ENCODE peak calls at places on chromosomes 12 and 14, in seven cellular contexts. One of them, this sample, is unnamed.

GRCh38 chr12:118237908-118238307 is 102.0 kb downstream of the PEBP1 start:
- DNase-seq in activated CD4-positive, CD25-positive, alpha-beta regulatory T cell: no peak
- DNase-seq in cerebellum: no peak
- DNase-seq in GM03348: peak
- DNase-seq in Peyer's patch: no peak
- DNase-seq in HCEC 1CT: peak
- DNase-seq in T-helper 1 cell: no peak
- DNase-seq in this sample: peak

GRCh38 chr14:96737869-96738268 is 59.3 kb upstream of the VRK1 start:
- DNase-seq in activated CD4-positive, CD25-positive, alpha-beta regulatory T cell: no peak
- DNase-seq in cerebellum: no peak
- DNase-seq in GM03348: no peak
- DNase-seq in Peyer's patch: no peak
- DNase-seq in HCEC 1CT: no peak
- DNase-seq in T-helper 1 cell: no peak
- DNase-seq in this sample: no peak

GRCh38 chr12:123263196-123263817 is 8.3 kb downstream of the CDK2AP1 start:
- DNase-seq in activated CD4-positive, CD25-positive, alpha-beta regulatory T cell: no peak
- DNase-seq in cerebellum: no peak
- DNase-seq in GM03348: no peak
- DNase-seq in Peyer's patch: no peak
- DNase-seq in HCEC 1CT: no peak
- DNase-seq in T-helper 1 cell: no peak
- DNase-seq in this sample: no peak

GRCh38 chr12:48826209-48826855 is 8.0 kb downstream of the CACNB3 start:
- DNase-seq in activated CD4-positive, CD25-positive, alpha-beta regulatory T cell: no peak
- DNase-seq in cerebellum: no peak
- DNase-seq in GM03348: no peak
- DNase-seq in Peyer's patch: no peak
- DNase-seq in HCEC 1CT: no peak
- DNase-seq in T-helper 1 cell: no peak
- DNase-seq in this sample: no peak

GRCh38 chr14:106294324-106294723 is 767.9 kb downstream of the TMEM121 start:
- DNase-seq in activated CD4-positive, CD25-positive, alpha-beta regulatory T cell: no peak
- DNase-seq in cerebellum: no peak
- DNase-seq in GM03348: no peak
- DNase-seq in Peyer's patch: no peak
- DNase-seq in HCEC 1CT: no peak
- DNase-seq in T-helper 1 cell: no peak
- DNase-seq in this sample: no peak

GRCh38 chr12:75635606-75636444 is 124.4 kb upstream of the KRR1 start:
- DNase-seq in activated CD4-positive, CD25-positive, alpha-beta regulatory T cell: no peak
- DNase-seq in cerebellum: no peak
- DNase-seq in GM03348: peak
- DNase-seq in Peyer's patch: no peak
- DNase-seq in HCEC 1CT: peak
- DNase-seq in T-helper 1 cell: no peak
- DNase-seq in this sample: peak

GRCh38 chr12:85639834-85640233 is 196.4 kb downstream of the RASSF9 start:
- DNase-seq in activated CD4-positive, CD25-positive, alpha-beta regulatory T cell: no peak
- DNase-seq in cerebellum: no peak
- DNase-seq in GM03348: no peak
- DNase-seq in Peyer's patch: no peak
- DNase-seq in HCEC 1CT: peak
- DNase-seq in T-helper 1 cell: no peak
- DNase-seq in this sample: no peak

GRCh38 chr12:5428332-5429221 is 3.3 kb upstream of the NTF3 start:
- DNase-seq in activated CD4-positive, CD25-positive, alpha-beta regulatory T cell: no peak
- DNase-seq in cerebellum: no peak
- DNase-seq in GM03348: peak
- DNase-seq in Peyer's patch: no peak
- DNase-seq in HCEC 1CT: no peak
- DNase-seq in T-helper 1 cell: no peak
- DNase-seq in this sample: peak

GRCh38 chr12:77746108-77746507 is 84.6 kb upstream of the NAV3 start:
- DNase-seq in activated CD4-positive, CD25-positive, alpha-beta regulatory T cell: no peak
- DNase-seq in cerebellum: no peak
- DNase-seq in GM03348: no peak
- DNase-seq in Peyer's patch: no peak
- DNase-seq in HCEC 1CT: no peak
- DNase-seq in T-helper 1 cell: no peak
- DNase-seq in this sample: peak

GRCh38 chr12:71469235-71469873 is 29.8 kb downstream of the LGR5 start:
- DNase-seq in activated CD4-positive, CD25-positive, alpha-beta regulatory T cell: no peak
- DNase-seq in cerebellum: no peak
- DNase-seq in GM03348: no peak
- DNase-seq in Peyer's patch: no peak
- DNase-seq in HCEC 1CT: peak
- DNase-seq in T-helper 1 cell: no peak
- DNase-seq in this sample: peak

GRCh38 chr12:26630546-26631027 is 202.4 kb downstream of the ITPR2 start:
- DNase-seq in activated CD4-positive, CD25-positive, alpha-beta regulatory T cell: no peak
- DNase-seq in cerebellum: no peak
- DNase-seq in GM03348: peak
- DNase-seq in Peyer's patch: no peak
- DNase-seq in HCEC 1CT: peak
- DNase-seq in T-helper 1 cell: no peak
- DNase-seq in this sample: peak

GRCh38 chr14:74980746-74981661 is 21.7 kb upstream of the EIF2B2 start:
- DNase-seq in activated CD4-positive, CD25-positive, alpha-beta regulatory T cell: no peak
- DNase-seq in cerebellum: no peak
- DNase-seq in GM03348: no peak
- DNase-seq in Peyer's patch: no peak
- DNase-seq in HCEC 1CT: peak
- DNase-seq in T-helper 1 cell: no peak
- DNase-seq in this sample: peak

GRCh38 chr12:10673660-10674384 is at the start of gene STYK1:
- DNase-seq in activated CD4-positive, CD25-positive, alpha-beta regulatory T cell: peak
- DNase-seq in cerebellum: peak
- DNase-seq in GM03348: peak
- DNase-seq in Peyer's patch: peak
- DNase-seq in HCEC 1CT: peak
- DNase-seq in T-helper 1 cell: peak
- DNase-seq in this sample: peak

GRCh38 chr12:109056891-109057290 is 4.5 kb downstream of the USP30 start:
- DNase-seq in activated CD4-positive, CD25-positive, alpha-beta regulatory T cell: no peak
- DNase-seq in cerebellum: no peak
- DNase-seq in GM03348: no peak
- DNase-seq in Peyer's patch: no peak
- DNase-seq in HCEC 1CT: no peak
- DNase-seq in T-helper 1 cell: no peak
- DNase-seq in this sample: no peak

GRCh38 chr14:62689741-62690140 is 355.5 kb downstream of the KCNH5 start:
- DNase-seq in activated CD4-positive, CD25-positive, alpha-beta regulatory T cell: no peak
- DNase-seq in cerebellum: no peak
- DNase-seq in GM03348: no peak
- DNase-seq in Peyer's patch: no peak
- DNase-seq in HCEC 1CT: no peak
- DNase-seq in T-helper 1 cell: no peak
- DNase-seq in this sample: no peak

GRCh38 chr12:227286-227915 is 13.4 kb upstream of the SLC6A12 start:
- DNase-seq in activated CD4-positive, CD25-positive, alpha-beta regulatory T cell: no peak
- DNase-seq in cerebellum: no peak
- DNase-seq in GM03348: no peak
- DNase-seq in Peyer's patch: no peak
- DNase-seq in HCEC 1CT: no peak
- DNase-seq in T-helper 1 cell: no peak
- DNase-seq in this sample: no peak

GRCh38 chr14:58912799-58913432 is 275.2 kb downstream of the DACT1 start:
- DNase-seq in activated CD4-positive, CD25-positive, alpha-beta regulatory T cell: no peak
- DNase-seq in cerebellum: no peak
- DNase-seq in GM03348: no peak
- DNase-seq in Peyer's patch: no peak
- DNase-seq in HCEC 1CT: no peak
- DNase-seq in T-helper 1 cell: no peak
- DNase-seq in this sample: no peak

GRCh38 chr12:69583203-69583602 is 2.1 kb upstream of the CCT2 start:
- DNase-seq in activated CD4-positive, CD25-positive, alpha-beta regulatory T cell: no peak
- DNase-seq in cerebellum: no peak
- DNase-seq in GM03348: no peak
- DNase-seq in Peyer's patch: no peak
- DNase-seq in HCEC 1CT: peak
- DNase-seq in T-helper 1 cell: no peak
- DNase-seq in this sample: peak

GRCh38 chr14:102924632-102925588 is 2.4 kb downstream of the AMN start:
- DNase-seq in activated CD4-positive, CD25-positive, alpha-beta regulatory T cell: no peak
- DNase-seq in cerebellum: no peak
- DNase-seq in GM03348: no peak
- DNase-seq in Peyer's patch: no peak
- DNase-seq in HCEC 1CT: no peak
- DNase-seq in T-helper 1 cell: no peak
- DNase-seq in this sample: no peak

GRCh38 chr12:80262372-80263170 is 163.2 kb downstream of the OTOGL start:
- DNase-seq in activated CD4-positive, CD25-positive, alpha-beta regulatory T cell: no peak
- DNase-seq in cerebellum: no peak
- DNase-seq in GM03348: peak
- DNase-seq in Peyer's patch: no peak
- DNase-seq in HCEC 1CT: peak
- DNase-seq in T-helper 1 cell: no peak
- DNase-seq in this sample: peak

GRCh38 chr14:97878206-97878605 is 1081.0 kb downstream of the VRK1 start:
- DNase-seq in activated CD4-positive, CD25-positive, alpha-beta regulatory T cell: no peak
- DNase-seq in cerebellum: no peak
- DNase-seq in GM03348: no peak
- DNase-seq in Peyer's patch: no peak
- DNase-seq in HCEC 1CT: no peak
- DNase-seq in T-helper 1 cell: no peak
- DNase-seq in this sample: no peak

GRCh38 chr14:20490563-20490962 is 14.8 kb upstream of the RNASE10 start:
- DNase-seq in activated CD4-positive, CD25-positive, alpha-beta regulatory T cell: no peak
- DNase-seq in cerebellum: no peak
- DNase-seq in GM03348: no peak
- DNase-seq in Peyer's patch: no peak
- DNase-seq in HCEC 1CT: no peak
- DNase-seq in T-helper 1 cell: no peak
- DNase-seq in this sample: no peak

GRCh38 chr12:63150255-63151060 is 543 bp downstream of the AVPR1A start:
- DNase-seq in activated CD4-positive, CD25-positive, alpha-beta regulatory T cell: no peak
- DNase-seq in cerebellum: no peak
- DNase-seq in GM03348: peak
- DNase-seq in Peyer's patch: no peak
- DNase-seq in HCEC 1CT: no peak
- DNase-seq in T-helper 1 cell: no peak
- DNase-seq in this sample: no peak

GRCh38 chr12:78457951-78458350 is 406.6 kb upstream of the SYT1 start:
- DNase-seq in activated CD4-positive, CD25-positive, alpha-beta regulatory T cell: no peak
- DNase-seq in cerebellum: no peak
- DNase-seq in GM03348: no peak
- DNase-seq in Peyer's patch: no peak
- DNase-seq in HCEC 1CT: peak
- DNase-seq in T-helper 1 cell: no peak
- DNase-seq in this sample: no peak

GRCh38 chr12:33588082-33588712 is 148.6 kb upstream of the SYT10 start:
- DNase-seq in activated CD4-positive, CD25-positive, alpha-beta regulatory T cell: no peak
- DNase-seq in cerebellum: no peak
- DNase-seq in GM03348: no peak
- DNase-seq in Peyer's patch: no peak
- DNase-seq in HCEC 1CT: no peak
- DNase-seq in T-helper 1 cell: no peak
- DNase-seq in this sample: peak

GRCh38 chr14:104926619-104927431 is 2.1 kb downstream of the PLD4 start:
- DNase-seq in activated CD4-positive, CD25-positive, alpha-beta regulatory T cell: no peak
- DNase-seq in cerebellum: no peak
- DNase-seq in GM03348: no peak
- DNase-seq in Peyer's patch: peak
- DNase-seq in HCEC 1CT: no peak
- DNase-seq in T-helper 1 cell: no peak
- DNase-seq in this sample: no peak

GRCh38 chr12:3972576-3972975 is 99.4 kb upstream of the PARP11 start:
- DNase-seq in activated CD4-positive, CD25-positive, alpha-beta regulatory T cell: no peak
- DNase-seq in cerebellum: no peak
- DNase-seq in GM03348: no peak
- DNase-seq in Peyer's patch: peak
- DNase-seq in HCEC 1CT: no peak
- DNase-seq in T-helper 1 cell: no peak
- DNase-seq in this sample: no peak

GRCh38 chr14:69087061-69087461 is 65.9 kb downstream of the DCAF5 start:
- DNase-seq in activated CD4-positive, CD25-positive, alpha-beta regulatory T cell: no peak
- DNase-seq in cerebellum: peak
- DNase-seq in GM03348: peak
- DNase-seq in Peyer's patch: no peak
- DNase-seq in HCEC 1CT: no peak
- DNase-seq in T-helper 1 cell: no peak
- DNase-seq in this sample: peak

GRCh38 chr12:103901518-103902173 is 28.6 kb upstream of the HSP90B1 start:
- DNase-seq in activated CD4-positive, CD25-positive, alpha-beta regulatory T cell: no peak
- DNase-seq in cerebellum: no peak
- DNase-seq in GM03348: no peak
- DNase-seq in Peyer's patch: peak
- DNase-seq in HCEC 1CT: no peak
- DNase-seq in T-helper 1 cell: peak
- DNase-seq in this sample: no peak

GRCh38 chr12:108311605-108312004 is 27.5 kb downstream of the CMKLR1 start:
- DNase-seq in activated CD4-positive, CD25-positive, alpha-beta regulatory T cell: no peak
- DNase-seq in cerebellum: no peak
- DNase-seq in GM03348: no peak
- DNase-seq in Peyer's patch: no peak
- DNase-seq in HCEC 1CT: no peak
- DNase-seq in T-helper 1 cell: no peak
- DNase-seq in this sample: no peak

GRCh38 chr14:36513451-36514277 is 6.4 kb downstream of the NKX2-1 start:
- DNase-seq in activated CD4-positive, CD25-positive, alpha-beta regulatory T cell: no peak
- DNase-seq in cerebellum: no peak
- DNase-seq in GM03348: no peak
- DNase-seq in Peyer's patch: no peak
- DNase-seq in HCEC 1CT: no peak
- DNase-seq in T-helper 1 cell: no peak
- DNase-seq in this sample: no peak

GRCh38 chr12:30813741-30814687 is 59.3 kb upstream of the CAPRIN2 start:
- DNase-seq in activated CD4-positive, CD25-positive, alpha-beta regulatory T cell: no peak
- DNase-seq in cerebellum: no peak
- DNase-seq in GM03348: no peak
- DNase-seq in Peyer's patch: no peak
- DNase-seq in HCEC 1CT: no peak
- DNase-seq in T-helper 1 cell: no peak
- DNase-seq in this sample: peak

GRCh38 chr12:10140001-10140400 is 10.0 kb upstream of the CLEC7A start:
- DNase-seq in activated CD4-positive, CD25-positive, alpha-beta regulatory T cell: no peak
- DNase-seq in cerebellum: peak
- DNase-seq in GM03348: peak
- DNase-seq in Peyer's patch: no peak
- DNase-seq in HCEC 1CT: peak
- DNase-seq in T-helper 1 cell: peak
- DNase-seq in this sample: peak

GRCh38 chr14:25007832-25008231 is 42.1 kb downstream of the STXBP6 start:
- DNase-seq in activated CD4-positive, CD25-positive, alpha-beta regulatory T cell: no peak
- DNase-seq in cerebellum: peak
- DNase-seq in GM03348: no peak
- DNase-seq in Peyer's patch: no peak
- DNase-seq in HCEC 1CT: no peak
- DNase-seq in T-helper 1 cell: no peak
- DNase-seq in this sample: no peak

GRCh38 chr12:123041042-123041531 is 60.6 kb downstream of the ARL6IP4 start:
- DNase-seq in activated CD4-positive, CD25-positive, alpha-beta regulatory T cell: no peak
- DNase-seq in cerebellum: no peak
- DNase-seq in GM03348: no peak
- DNase-seq in Peyer's patch: no peak
- DNase-seq in HCEC 1CT: no peak
- DNase-seq in T-helper 1 cell: no peak
- DNase-seq in this sample: no peak

GRCh38 chr12:105912911-105913514 is 225.7 kb downstream of the NUAK1 start:
- DNase-seq in activated CD4-positive, CD25-positive, alpha-beta regulatory T cell: no peak
- DNase-seq in cerebellum: no peak
- DNase-seq in GM03348: no peak
- DNase-seq in Peyer's patch: no peak
- DNase-seq in HCEC 1CT: no peak
- DNase-seq in T-helper 1 cell: no peak
- DNase-seq in this sample: no peak

GRCh38 chr12:3496964-3497363 is 6.0 kb downstream of the PRMT8 start:
- DNase-seq in activated CD4-positive, CD25-positive, alpha-beta regulatory T cell: no peak
- DNase-seq in cerebellum: peak
- DNase-seq in GM03348: no peak
- DNase-seq in Peyer's patch: no peak
- DNase-seq in HCEC 1CT: no peak
- DNase-seq in T-helper 1 cell: no peak
- DNase-seq in this sample: no peak